ENCODE peak calls at places on chromosomes 5 and 9, in five cellular contexts. One of them, this sample, is unnamed.

GRCh38 chr9:126407125-126407870 is 80.7 kb downstream of the MVB12B start:
- DNase-seq in IMR-90: peak; percentile 25
- DNase-seq in HepG2: no peak
- DNase-seq in brain microvascular endothelial cell: no peak
- DNase-seq in left lung: no peak
- DNase-seq in this sample: peak; percentile 20

GRCh38 chr9:114655689-114656088 is 1.9 kb downstream of the TEX53 start:
- DNase-seq in left lung: no peak
- DNase-seq in HepG2: no peak
- DNase-seq in brain microvascular endothelial cell: peak; percentile 57
- DNase-seq in IMR-90: peak; percentile 76
- DNase-seq in this sample: no peak

GRCh38 chr9:121700165-121700830 is 48.9 kb downstream of the DAB2IP start:
- DNase-seq in HepG2: no peak
- DNase-seq in left lung: peak; percentile 77
- DNase-seq in brain microvascular endothelial cell: peak; percentile 29
- DNase-seq in IMR-90: peak; percentile 48
- DNase-seq in this sample: peak; percentile 24

GRCh38 chr5:173472784-173473278 is 143.6 kb downstream of the BOD1 start:
- DNase-seq in HepG2: no peak
- DNase-seq in brain microvascular endothelial cell: no peak
- DNase-seq in IMR-90: peak; percentile 28
- DNase-seq in left lung: no peak
- DNase-seq in this sample: peak; percentile 33

GRCh38 chr9:108463927-108464606 is 391.7 kb downstream of the ACTL7B start:
- DNase-seq in HepG2: no peak
- DNase-seq in IMR-90: no peak
- DNase-seq in brain microvascular endothelial cell: no peak
- DNase-seq in left lung: no peak
- DNase-seq in this sample: no peak

GRCh38 chr5:58135571-58136335 is 324.1 kb downstream of the PLK2 start:
- DNase-seq in HepG2: no peak
- DNase-seq in left lung: no peak
- DNase-seq in brain microvascular endothelial cell: peak; percentile 44
- DNase-seq in IMR-90: peak; percentile 83
- DNase-seq in this sample: peak; percentile 35

GRCh38 chr5:52457808-52458207 is 329.9 kb upstream of the ITGA1 start:
- DNase-seq in brain microvascular endothelial cell: no peak
- DNase-seq in left lung: no peak
- DNase-seq in IMR-90: no peak
- DNase-seq in HepG2: no peak
- DNase-seq in this sample: no peak

GRCh38 chr5:98349251-98349989 is 424.0 kb upstream of the RGMB start:
- DNase-seq in brain microvascular endothelial cell: peak; percentile 88
- DNase-seq in HepG2: peak; percentile 4
- DNase-seq in left lung: no peak
- DNase-seq in IMR-90: peak; percentile 86
- DNase-seq in this sample: peak; percentile 90

GRCh38 chr9:5375091-5375490 is 35.4 kb upstream of the RLN1 start:
- DNase-seq in left lung: no peak
- DNase-seq in HepG2: no peak
- DNase-seq in brain microvascular endothelial cell: no peak
- DNase-seq in IMR-90: no peak
- DNase-seq in this sample: no peak

GRCh38 chr5:160448886-160449285 is 27.2 kb downstream of the PTTG1 start:
- DNase-seq in IMR-90: no peak
- DNase-seq in HepG2: no peak
- DNase-seq in left lung: no peak
- DNase-seq in brain microvascular endothelial cell: no peak
- DNase-seq in this sample: no peak

GRCh38 chr9:91954841-91955471 is 4.9 kb upstream of the ROR2 start:
- DNase-seq in HepG2: peak; percentile 33
- DNase-seq in IMR-90: peak; percentile 91
- DNase-seq in left lung: no peak
- DNase-seq in brain microvascular endothelial cell: peak; percentile 73
- DNase-seq in this sample: peak; percentile 75

GRCh38 chr9:3876553-3876952 is 350.8 kb upstream of the RFX3 start:
- DNase-seq in brain microvascular endothelial cell: no peak
- DNase-seq in HepG2: no peak
- DNase-seq in left lung: no peak
- DNase-seq in IMR-90: no peak
- DNase-seq in this sample: no peak

GRCh38 chr9:114428466-114428865 is 40.7 kb upstream of the AKNA start:
- DNase-seq in IMR-90: no peak
- DNase-seq in HepG2: no peak
- DNase-seq in left lung: no peak
- DNase-seq in brain microvascular endothelial cell: no peak
- DNase-seq in this sample: no peak

GRCh38 chr9:14437336-14438231 is 123.6 kb upstream of the NFIB start:
- DNase-seq in IMR-90: no peak
- DNase-seq in brain microvascular endothelial cell: no peak
- DNase-seq in HepG2: no peak
- DNase-seq in left lung: no peak
- DNase-seq in this sample: no peak

GRCh38 chr5:27048507-27048906 is 10.1 kb upstream of the CDH9 start:
- DNase-seq in left lung: no peak
- DNase-seq in HepG2: peak; percentile 35
- DNase-seq in brain microvascular endothelial cell: no peak
- DNase-seq in IMR-90: no peak
- DNase-seq in this sample: no peak

GRCh38 chr9:106287108-106287631 is 575.8 kb upstream of the ZNF462 start:
- DNase-seq in HepG2: no peak
- DNase-seq in brain microvascular endothelial cell: no peak
- DNase-seq in IMR-90: no peak
- DNase-seq in left lung: no peak
- DNase-seq in this sample: no peak

GRCh38 chr9:20477940-20478620 is 144.2 kb downstream of the MLLT3 start:
- DNase-seq in brain microvascular endothelial cell: peak; percentile 28
- DNase-seq in HepG2: no peak
- DNase-seq in IMR-90: peak; percentile 53
- DNase-seq in left lung: no peak
- DNase-seq in this sample: peak; percentile 8

GRCh38 chr9:121156263-121156731 is 45.4 kb downstream of the RAB14 start:
- DNase-seq in IMR-90: peak; percentile 90
- DNase-seq in HepG2: no peak
- DNase-seq in left lung: no peak
- DNase-seq in brain microvascular endothelial cell: peak; percentile 71
- DNase-seq in this sample: peak; percentile 76

GRCh38 chr9:117403403-117403811 is 11.4 kb downstream of the ASTN2 start:
- DNase-seq in HepG2: no peak
- DNase-seq in brain microvascular endothelial cell: no peak
- DNase-seq in left lung: no peak
- DNase-seq in IMR-90: no peak
- DNase-seq in this sample: no peak

GRCh38 chr9:87445646-87446045 is 52.0 kb upstream of the DAPK1 start:
- DNase-seq in IMR-90: peak; percentile 1
- DNase-seq in HepG2: no peak
- DNase-seq in left lung: no peak
- DNase-seq in brain microvascular endothelial cell: peak; percentile 37
- DNase-seq in this sample: no peak

GRCh38 chr5:71695069-71695468 is 24.0 kb upstream of the CARTPT start:
- DNase-seq in brain microvascular endothelial cell: no peak
- DNase-seq in left lung: no peak
- DNase-seq in IMR-90: no peak
- DNase-seq in HepG2: peak; percentile 89
- DNase-seq in this sample: no peak

GRCh38 chr9:70983723-70984280 is 137.6 kb downstream of the TRPM3 start:
- DNase-seq in IMR-90: peak; percentile 62
- DNase-seq in HepG2: no peak
- DNase-seq in left lung: no peak
- DNase-seq in brain microvascular endothelial cell: no peak
- DNase-seq in this sample: peak; percentile 16

GRCh38 chr5:66864240-66864884 is 268.2 kb downstream of the MAST4 start:
- DNase-seq in brain microvascular endothelial cell: peak; percentile 76
- DNase-seq in left lung: no peak
- DNase-seq in IMR-90: peak; percentile 47
- DNase-seq in HepG2: peak; percentile 15
- DNase-seq in this sample: peak; percentile 42

GRCh38 chr5:113140837-113141661 is 164.5 kb downstream of the DCP2 start:
- DNase-seq in left lung: no peak
- DNase-seq in IMR-90: peak; percentile 94
- DNase-seq in brain microvascular endothelial cell: peak; percentile 83
- DNase-seq in HepG2: no peak
- DNase-seq in this sample: peak; percentile 87

GRCh38 chr5:83721878-83722779 is 1.5 kb upstream of the HAPLN1 start:
- DNase-seq in brain microvascular endothelial cell: peak; percentile 79
- DNase-seq in HepG2: peak; percentile 20
- DNase-seq in left lung: peak; percentile 62
- DNase-seq in IMR-90: peak; percentile 63
- DNase-seq in this sample: peak; percentile 8

GRCh38 chr5:117690603-117691002 is 1116.0 kb upstream of the SEMA6A start:
- DNase-seq in IMR-90: no peak
- DNase-seq in brain microvascular endothelial cell: no peak
- DNase-seq in left lung: no peak
- DNase-seq in HepG2: no peak
- DNase-seq in this sample: no peak

GRCh38 chr9:10331157-10331556 is 281.6 kb downstream of the PTPRD start:
- DNase-seq in brain microvascular endothelial cell: no peak
- DNase-seq in HepG2: no peak
- DNase-seq in left lung: no peak
- DNase-seq in IMR-90: no peak
- DNase-seq in this sample: no peak

GRCh38 chr9:34993502-34994428 is 4.2 kb downstream of the DNAJB5 start:
- DNase-seq in IMR-90: peak; percentile 61
- DNase-seq in brain microvascular endothelial cell: no peak
- DNase-seq in HepG2: no peak
- DNase-seq in left lung: peak; percentile 56
- DNase-seq in this sample: peak; percentile 17

GRCh38 chr5:156328176-156328575 is 1.2 kb downstream of the SGCD start:
- DNase-seq in left lung: no peak
- DNase-seq in IMR-90: peak; percentile 10
- DNase-seq in brain microvascular endothelial cell: no peak
- DNase-seq in HepG2: no peak
- DNase-seq in this sample: peak; percentile 1

GRCh38 chr5:1029945-1030625 is 21.5 kb downstream of the NKD2 start:
- DNase-seq in IMR-90: no peak
- DNase-seq in HepG2: no peak
- DNase-seq in left lung: no peak
- DNase-seq in brain microvascular endothelial cell: no peak
- DNase-seq in this sample: no peak

GRCh38 chr5:7851617-7852289 is 820 bp upstream of the CFAP90 start:
- DNase-seq in IMR-90: no peak
- DNase-seq in HepG2: peak; percentile 24
- DNase-seq in left lung: no peak
- DNase-seq in brain microvascular endothelial cell: no peak
- DNase-seq in this sample: no peak

GRCh38 chr9:90726215-90726614 is 75.4 kb upstream of the SYK start:
- DNase-seq in IMR-90: no peak
- DNase-seq in brain microvascular endothelial cell: no peak
- DNase-seq in left lung: no peak
- DNase-seq in HepG2: peak; percentile 6
- DNase-seq in this sample: no peak

GRCh38 chr9:113155911-113156559 is 5.2 kb downstream of the SLC31A2 start:
- DNase-seq in left lung: peak; percentile 48
- DNase-seq in IMR-90: no peak
- DNase-seq in HepG2: no peak
- DNase-seq in brain microvascular endothelial cell: no peak
- DNase-seq in this sample: no peak

GRCh38 chr5:173498286-173498685 is 118.2 kb downstream of the BOD1 start:
- DNase-seq in IMR-90: peak; percentile 64
- DNase-seq in left lung: no peak
- DNase-seq in HepG2: no peak
- DNase-seq in brain microvascular endothelial cell: peak; percentile 46
- DNase-seq in this sample: peak; percentile 25

GRCh38 chr9:76818271-76818670 is 54.0 kb downstream of the PCA3 start:
- DNase-seq in left lung: peak; percentile 80
- DNase-seq in IMR-90: peak; percentile 98
- DNase-seq in HepG2: peak; percentile 15
- DNase-seq in brain microvascular endothelial cell: peak; percentile 99
- DNase-seq in this sample: peak; percentile 97

GRCh38 chr9:108779506-108779905 is 76.3 kb downstream of the ACTL7B start:
- DNase-seq in left lung: no peak
- DNase-seq in HepG2: no peak
- DNase-seq in IMR-90: no peak
- DNase-seq in brain microvascular endothelial cell: no peak
- DNase-seq in this sample: no peak

GRCh38 chr9:7209051-7209450 is 451.3 kb downstream of the KDM4C start:
- DNase-seq in HepG2: no peak
- DNase-seq in brain microvascular endothelial cell: no peak
- DNase-seq in left lung: no peak
- DNase-seq in IMR-90: no peak
- DNase-seq in this sample: no peak

DNA sequence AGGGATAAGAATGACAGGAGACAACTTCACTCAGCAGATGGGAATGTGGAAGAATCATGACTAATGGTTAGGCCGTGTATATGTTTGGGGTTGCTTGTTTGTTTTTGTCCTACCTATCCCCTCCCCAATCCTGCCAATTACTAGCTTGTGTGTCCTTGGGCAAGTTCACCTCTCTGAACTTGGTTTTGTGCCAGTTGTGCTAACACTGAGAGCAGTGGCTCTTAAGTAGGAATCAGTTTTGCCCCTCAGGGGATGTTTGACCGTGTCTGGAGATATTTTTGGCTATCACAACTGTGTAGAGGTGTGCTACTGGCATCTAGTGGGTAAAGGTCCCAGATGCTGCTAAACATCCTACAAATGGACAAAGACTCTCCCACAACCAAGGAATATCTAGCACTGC is 287.0 kb downstream of the DMRT2 start:
- DNase-seq in left lung: no peak
- DNase-seq in brain microvascular endothelial cell: no peak
- DNase-seq in IMR-90: no peak
- DNase-seq in HepG2: no peak
- DNase-seq in this sample: no peak
- TF ChIP-seq CTCF in left lung: no peak
- TF ChIP-seq CTCF in brain microvascular endothelial cell: no peak
- TF ChIP-seq CTCF in IMR-90: no peak
- TF ChIP-seq CTCF in HepG2: peak; percentile 20
- TF ChIP-seq CTCF in this sample: no peak

GRCh38 chr5:140284013-140284412 is 18.9 kb downstream of the PFDN1 start:
- DNase-seq in HepG2: no peak
- DNase-seq in left lung: no peak
- DNase-seq in brain microvascular endothelial cell: no peak
- DNase-seq in IMR-90: no peak
- DNase-seq in this sample: no peak
- TF ChIP-seq CTCF in HepG2: no peak
- TF ChIP-seq CTCF in left lung: no peak
- TF ChIP-seq CTCF in brain microvascular endothelial cell: no peak
- TF ChIP-seq CTCF in IMR-90: no peak
- TF ChIP-seq CTCF in this sample: no peak

GRCh38 chr5:109945097-109945678 is 255.5 kb downstream of the MAN2A1 start:
- DNase-seq in IMR-90: no peak
- DNase-seq in brain microvascular endothelial cell: no peak
- DNase-seq in left lung: no peak
- DNase-seq in HepG2: peak; percentile 13
- DNase-seq in this sample: no peak
- TF ChIP-seq CTCF in IMR-90: no peak
- TF ChIP-seq CTCF in brain microvascular endothelial cell: no peak
- TF ChIP-seq CTCF in left lung: no peak
- TF ChIP-seq CTCF in HepG2: no peak
- TF ChIP-seq CTCF in this sample: no peak

DNA sequence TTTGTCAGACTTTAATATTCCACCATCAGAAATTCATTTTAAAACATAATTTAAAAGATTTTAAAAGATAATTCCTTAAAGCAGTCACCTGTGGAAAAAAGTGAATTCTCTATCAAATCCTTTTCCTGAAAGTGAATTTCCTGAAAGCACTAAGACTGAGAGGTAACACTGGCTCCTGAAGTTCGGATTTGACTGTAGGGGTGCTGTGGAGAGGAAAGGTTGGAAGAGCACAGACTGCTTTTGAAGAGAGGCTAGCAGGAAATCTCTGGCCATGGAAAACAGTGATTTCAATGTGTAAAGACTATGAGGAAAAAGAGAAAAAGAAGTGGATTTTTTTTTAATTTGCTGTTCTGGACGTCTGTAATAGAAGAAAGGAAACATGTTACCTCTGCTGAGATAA is 35.7 kb upstream of the TMEM161B start:
- DNase-seq in IMR-90: no peak
- DNase-seq in left lung: no peak
- DNase-seq in brain microvascular endothelial cell: no peak
- DNase-seq in HepG2: no peak
- DNase-seq in this sample: no peak
- TF ChIP-seq CTCF in IMR-90: no peak
- TF ChIP-seq CTCF in left lung: no peak
- TF ChIP-seq CTCF in brain microvascular endothelial cell: no peak
- TF ChIP-seq CTCF in HepG2: no peak
- TF ChIP-seq CTCF in this sample: no peak

This sample was measured in HFFc6.